ENCODE peak calls at places on chromosomes 16 and 17, in seven cellular contexts. One of them, this sample, is unnamed.

GRCh38 chr17:2853111-2853721 is 57.0 kb downstream of the RAP1GAP2 start:
- DNase-seq in GM12878: no peak
- DNase-seq in SK-N-SH: peak
- DNase-seq in K562: peak
- DNase-seq in HCT116: no peak
- DNase-seq in H1: peak
- DNase-seq in HepG2: no peak
- DNase-seq in this sample: peak

GRCh38 chr16:53207810-53208752 is 153.3 kb downstream of the CHD9 start:
- DNase-seq in GM12878: peak
- DNase-seq in SK-N-SH: peak
- DNase-seq in K562: peak
- DNase-seq in HCT116: peak
- DNase-seq in H1: peak
- DNase-seq in HepG2: peak
- DNase-seq in this sample: peak

GRCh38 chr17:63930951-63931575 is 1.1 kb downstream of the CD79B start:
- DNase-seq in GM12878: no peak
- DNase-seq in SK-N-SH: peak
- DNase-seq in K562: peak
- DNase-seq in HCT116: no peak
- DNase-seq in H1: peak
- DNase-seq in HepG2: no peak
- DNase-seq in this sample: no peak

GRCh38 chr16:54236761-54237160 is 49.8 kb downstream of the IRX3 start:
- DNase-seq in GM12878: no peak
- DNase-seq in SK-N-SH: no peak
- DNase-seq in K562: no peak
- DNase-seq in HCT116: no peak
- DNase-seq in H1: no peak
- DNase-seq in HepG2: no peak
- DNase-seq in this sample: no peak

GRCh38 chr17:47895254-47895855 is 681 bp upstream of the SP2 start:
- DNase-seq in GM12878: no peak
- DNase-seq in SK-N-SH: no peak
- DNase-seq in K562: no peak
- DNase-seq in HCT116: no peak
- DNase-seq in H1: no peak
- DNase-seq in HepG2: no peak
- DNase-seq in this sample: peak

GRCh38 chr17:60601443-60602384 is 1.7 kb downstream of the PPM1D start:
- DNase-seq in GM12878: peak
- DNase-seq in SK-N-SH: peak
- DNase-seq in K562: peak
- DNase-seq in HCT116: peak
- DNase-seq in H1: peak
- DNase-seq in HepG2: peak
- DNase-seq in this sample: no peak

GRCh38 chr17:77281024-77281903 is 140.5 kb downstream of the SEC14L1 start:
- DNase-seq in GM12878: no peak
- DNase-seq in SK-N-SH: peak
- DNase-seq in K562: peak
- DNase-seq in HCT116: no peak
- DNase-seq in H1: peak
- DNase-seq in HepG2: peak
- DNase-seq in this sample: peak

GRCh38 chr16:88524973-88525662 is 45.1 kb upstream of the ZC3H18 start:
- DNase-seq in GM12878: no peak
- DNase-seq in SK-N-SH: no peak
- DNase-seq in K562: no peak
- DNase-seq in HCT116: no peak
- DNase-seq in H1: no peak
- DNase-seq in HepG2: no peak
- DNase-seq in this sample: no peak

GRCh38 chr16:17101646-17102045 is 369.1 kb downstream of the XYLT1 start:
- DNase-seq in GM12878: no peak
- DNase-seq in SK-N-SH: no peak
- DNase-seq in K562: peak
- DNase-seq in HCT116: peak
- DNase-seq in H1: no peak
- DNase-seq in HepG2: no peak
- DNase-seq in this sample: peak

DNA sequence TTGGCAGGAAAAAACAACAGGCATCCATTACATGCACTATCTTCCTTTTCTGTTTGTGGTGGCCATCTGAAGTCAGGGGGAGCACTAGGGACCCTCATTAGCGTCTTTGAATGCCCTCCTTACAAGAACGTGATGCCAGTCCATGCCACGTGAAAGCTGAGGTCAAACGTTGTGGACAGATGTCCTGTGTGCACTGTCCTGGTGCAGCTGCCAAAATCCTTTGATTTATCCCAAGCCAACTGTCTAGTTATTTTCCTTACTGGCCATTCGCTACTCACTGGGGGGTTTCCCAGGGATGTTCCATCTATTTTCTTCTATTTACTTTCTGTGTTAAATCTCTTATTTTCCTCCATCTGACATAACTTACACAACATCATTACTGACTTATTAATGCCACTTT is 135.7 kb downstream of the ABCA8 start:
- DNase-seq in GM12878: no peak
- DNase-seq in SK-N-SH: no peak
- DNase-seq in K562: no peak
- DNase-seq in HCT116: no peak
- DNase-seq in H1: no peak
- DNase-seq in HepG2: no peak
- DNase-seq in this sample: no peak
- TF ChIP-seq JUND in GM12878: no peak
- TF ChIP-seq JUND in SK-N-SH: no peak
- TF ChIP-seq JUND in K562: no peak
- TF ChIP-seq JUND in HCT116: no peak
- TF ChIP-seq JUND in H1: no peak
- TF ChIP-seq JUND in HepG2: no peak
- TF ChIP-seq JUND in this sample: no peak

GRCh38 chr17:82638183-82638773 is 10.0 kb downstream of the WDR45B start:
- DNase-seq in GM12878: no peak
- DNase-seq in SK-N-SH: no peak
- DNase-seq in K562: no peak
- DNase-seq in HCT116: no peak
- DNase-seq in H1: no peak
- DNase-seq in HepG2: no peak
- DNase-seq in this sample: no peak
- TF ChIP-seq JUND in GM12878: no peak
- TF ChIP-seq JUND in SK-N-SH: no peak
- TF ChIP-seq JUND in K562: no peak
- TF ChIP-seq JUND in HCT116: no peak
- TF ChIP-seq JUND in H1: no peak
- TF ChIP-seq JUND in HepG2: no peak
- TF ChIP-seq JUND in this sample: no peak

GRCh38 chr17:43529977-43530302 is 16.2 kb downstream of the ETV4 start:
- DNase-seq in GM12878: no peak
- DNase-seq in SK-N-SH: no peak
- DNase-seq in K562: no peak
- DNase-seq in HCT116: no peak
- DNase-seq in H1: no peak
- DNase-seq in HepG2: no peak
- DNase-seq in this sample: no peak

GRCh38 chr17:43524945-43525575 is 21.1 kb downstream of the ETV4 start:
- DNase-seq in GM12878: no peak
- DNase-seq in SK-N-SH: no peak
- DNase-seq in K562: no peak
- DNase-seq in HCT116: no peak
- DNase-seq in H1: no peak
- DNase-seq in HepG2: no peak
- DNase-seq in this sample: no peak

GRCh38 chr17:43528988-43529814 is 16.9 kb downstream of the ETV4 start:
- DNase-seq in GM12878: no peak
- DNase-seq in SK-N-SH: no peak
- DNase-seq in K562: no peak
- DNase-seq in HCT116: no peak
- DNase-seq in H1: no peak
- DNase-seq in HepG2: no peak
- DNase-seq in this sample: no peak

GRCh38 chr17:43528319-43528987 is 17.7 kb downstream of the ETV4 start:
- DNase-seq in GM12878: no peak
- DNase-seq in SK-N-SH: no peak
- DNase-seq in K562: no peak
- DNase-seq in HCT116: no peak
- DNase-seq in H1: no peak
- DNase-seq in HepG2: peak
- DNase-seq in this sample: no peak

DNA sequence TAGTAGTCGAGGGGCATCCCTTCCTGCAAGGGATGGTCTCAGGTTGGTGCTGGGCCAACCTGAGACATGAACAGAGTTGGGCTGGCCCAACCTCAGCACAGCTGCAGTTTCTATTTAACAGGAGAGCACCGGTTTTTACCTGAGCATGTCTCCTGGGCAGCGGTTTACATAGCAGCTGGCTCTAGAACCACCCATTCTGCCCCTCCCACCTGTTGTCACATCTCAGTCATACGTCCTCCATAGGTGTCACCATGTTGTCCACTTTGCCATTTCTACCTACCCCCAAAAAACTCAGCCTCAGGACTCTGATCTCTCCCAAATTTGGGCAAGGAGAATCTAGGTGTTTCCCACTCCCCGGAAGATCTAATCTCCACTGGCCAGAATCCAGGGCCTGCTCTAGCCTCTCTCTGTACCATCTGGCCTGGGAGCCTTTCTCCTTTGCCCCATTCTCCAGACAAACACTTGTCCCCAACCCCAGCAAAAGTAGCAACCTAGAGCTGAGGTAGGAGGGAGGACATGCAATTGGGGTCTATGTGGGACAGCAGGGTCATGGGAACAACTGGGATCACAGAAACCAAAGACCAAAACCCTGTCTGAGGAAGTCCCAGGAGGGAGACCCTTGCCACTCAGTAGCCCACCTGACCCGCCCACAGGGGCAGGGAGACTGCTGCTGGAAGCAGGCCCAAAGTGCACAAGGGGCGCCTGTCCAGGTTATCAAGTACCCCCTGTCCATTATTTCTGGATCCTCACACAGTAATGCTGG is 19.1 kb downstream of the ETV4 start:
- DNase-seq in GM12878: no peak
- DNase-seq in SK-N-SH: no peak
- DNase-seq in K562: no peak
- DNase-seq in HCT116: no peak
- DNase-seq in H1: no peak
- DNase-seq in HepG2: no peak
- DNase-seq in this sample: no peak
- TF ChIP-seq JUND in GM12878: no peak
- TF ChIP-seq JUND in SK-N-SH: no peak
- TF ChIP-seq JUND in K562: no peak
- TF ChIP-seq JUND in HCT116: no peak
- TF ChIP-seq JUND in H1: no peak
- TF ChIP-seq JUND in HepG2: no peak
- TF ChIP-seq JUND in this sample: no peak

GRCh38 chr16:84543931-84544776 is 39.7 kb upstream of the MEAK7 start:
- DNase-seq in GM12878: no peak
- DNase-seq in SK-N-SH: no peak
- DNase-seq in K562: no peak
- DNase-seq in HCT116: no peak
- DNase-seq in H1: no peak
- DNase-seq in HepG2: no peak
- DNase-seq in this sample: no peak

GRCh38 chr16:84545114-84545737 is 40.8 kb upstream of the MEAK7 start:
- DNase-seq in GM12878: no peak
- DNase-seq in SK-N-SH: no peak
- DNase-seq in K562: no peak
- DNase-seq in HCT116: no peak
- DNase-seq in H1: no peak
- DNase-seq in HepG2: no peak
- DNase-seq in this sample: no peak

GRCh38 chr16:84543253-84543652 is 38.8 kb upstream of the MEAK7 start:
- DNase-seq in GM12878: no peak
- DNase-seq in SK-N-SH: no peak
- DNase-seq in K562: no peak
- DNase-seq in HCT116: no peak
- DNase-seq in H1: no peak
- DNase-seq in HepG2: no peak
- DNase-seq in this sample: no peak

GRCh38 chr16:84540194-84540593 is 35.7 kb upstream of the MEAK7 start:
- DNase-seq in GM12878: no peak
- DNase-seq in SK-N-SH: no peak
- DNase-seq in K562: no peak
- DNase-seq in HCT116: no peak
- DNase-seq in H1: no peak
- DNase-seq in HepG2: no peak
- DNase-seq in this sample: no peak

DNA sequence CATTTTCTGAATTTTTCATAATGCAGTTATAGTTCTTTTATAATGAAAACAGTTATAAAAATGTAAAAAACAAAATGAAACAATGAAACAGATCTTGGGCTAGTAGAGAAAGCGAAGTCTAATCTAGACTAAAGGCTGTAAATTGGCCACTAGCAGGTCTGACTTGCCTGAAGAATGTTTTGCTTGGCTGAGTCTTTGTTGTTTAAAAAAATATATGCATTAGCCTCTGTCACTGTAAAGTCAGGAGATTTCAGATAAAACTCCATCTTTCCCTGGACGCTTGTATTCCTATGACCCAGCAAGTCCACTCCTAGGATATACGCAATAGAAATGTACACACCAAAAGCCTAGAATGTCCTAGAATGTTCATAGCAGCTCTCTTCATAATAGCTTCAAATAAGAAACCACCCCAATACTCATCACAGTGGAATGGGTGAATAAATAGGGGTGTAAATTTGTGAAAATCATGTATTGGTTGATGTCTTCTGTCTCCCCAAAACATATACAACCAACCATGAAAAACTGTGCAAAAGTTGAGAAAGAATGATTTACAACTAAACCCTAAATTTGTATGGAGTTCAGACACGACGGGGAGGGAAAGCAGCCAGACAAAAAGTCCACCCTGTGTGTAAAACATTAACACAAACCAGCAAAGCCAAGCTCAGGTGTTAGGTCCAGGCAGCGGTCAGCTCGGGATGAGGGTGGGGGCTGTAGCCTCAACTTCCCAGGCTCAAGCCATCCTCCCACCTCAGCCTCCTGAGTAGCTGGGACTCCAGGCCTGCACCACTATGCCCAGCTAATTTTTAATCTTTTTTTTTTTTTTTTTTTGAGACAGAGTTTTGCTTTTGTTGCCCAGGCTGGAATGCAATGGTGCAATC is 37.8 kb upstream of the MEAK7 start:
- DNase-seq in GM12878: no peak
- DNase-seq in SK-N-SH: no peak
- DNase-seq in K562: no peak
- DNase-seq in HCT116: no peak
- DNase-seq in H1: no peak
- DNase-seq in HepG2: no peak
- DNase-seq in this sample: no peak
- TF ChIP-seq JUND in GM12878: no peak
- TF ChIP-seq JUND in SK-N-SH: no peak
- TF ChIP-seq JUND in K562: no peak
- TF ChIP-seq JUND in HCT116: no peak
- TF ChIP-seq JUND in H1: no peak
- TF ChIP-seq JUND in HepG2: no peak
- TF ChIP-seq JUND in this sample: no peak

DNA sequence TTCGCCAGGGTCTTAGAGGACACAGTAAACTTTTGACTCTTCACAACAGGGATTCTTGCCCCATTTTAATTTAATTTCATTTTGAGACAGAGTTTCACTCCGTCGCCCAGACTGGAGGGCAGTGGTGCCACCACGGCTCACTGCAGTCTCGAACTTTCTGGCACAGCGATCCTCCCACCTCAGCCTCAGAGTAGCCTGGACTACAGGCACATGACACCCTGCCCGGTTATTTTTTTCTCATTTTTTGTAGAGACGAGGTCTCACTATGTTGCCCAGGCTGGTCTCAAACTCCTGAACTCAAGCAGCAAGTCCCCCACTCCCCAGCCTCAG is 329 bp upstream of the NLE1 start:
- DNase-seq in GM12878: no peak
- DNase-seq in SK-N-SH: no peak
- DNase-seq in K562: no peak
- DNase-seq in HCT116: no peak
- DNase-seq in H1: no peak
- DNase-seq in HepG2: no peak
- DNase-seq in this sample: no peak
- TF ChIP-seq JUND in GM12878: no peak
- TF ChIP-seq JUND in SK-N-SH: no peak
- TF ChIP-seq JUND in K562: no peak
- TF ChIP-seq JUND in HCT116: no peak
- TF ChIP-seq JUND in H1: no peak
- TF ChIP-seq JUND in HepG2: no peak
- TF ChIP-seq JUND in this sample: no peak